ENCODE peak calls at places on chromosomes 1 and 21, in six cellular contexts. I is IMR-90, A is trophoblast cell, Y is mesendoderm, P is neuronal stem cell, H is H1. V is an unnamed sample.
A peak's percentile ranks its signal among the peaks of the same experiment; 100 is the strongest.

GRCh38 chr1:89499320-89499719 is 25.3 kb upstream of the LRRC8B start:
- DNase-seq in I (no peak), A (no peak), Y (no peak), H (no peak), P (no peak), V (no peak)

GRCh38 chr21:15749868-15750174 is 20.0 kb downstream of the USP25 start:
- DNase-seq in A (no peak), Y (no peak), I (peak; percentile 18), P (no peak), H (no peak), V (peak; percentile 38)

GRCh38 chr1:84156210-84156621 is 12.1 kb downstream of the PRKACB start:
- DNase-seq in H (no peak), A (no peak), Y (no peak), P (no peak), I (peak; percentile 90), V (peak; percentile 59)

GRCh38 chr21:41228492-41228891 is 60.5 kb downstream of the BACE2 start:
- DNase-seq in P (no peak), I (no peak), A (no peak), H (no peak), Y (no peak), V (no peak)

GRCh38 chr1:112614460-112615065 is 4.4 kb downstream of the ST7L start:
- DNase-seq in P (no peak), I (peak; percentile 64), Y (peak; percentile 59), H (no peak), A (peak; percentile 43), V (peak; percentile 75)

GRCh38 chr1:63731117-63732043 is 42.4 kb upstream of the ROR1 start:
- DNase-seq in H (no peak), I (peak; percentile 96), A (no peak), Y (peak; percentile 86), P (no peak), V (peak; percentile 98)

GRCh38 chr1:61852693-61853060 is 110.4 kb downstream of the PATJ start:
- DNase-seq in Y (no peak), H (no peak), I (no peak), A (no peak), P (no peak), V (no peak)

GRCh38 chr1:10399487-10399917 is 638 bp downstream of the PGD start:
- DNase-seq in H (no peak), A (no peak), P (no peak), I (peak; percentile 54), Y (no peak), V (peak; percentile 65)

GRCh38 chr1:20150969-20151368 is 11.8 kb downstream of the PLA2G2F start:
- DNase-seq in H (no peak), I (no peak), Y (no peak), A (no peak), P (no peak), V (no peak)

GRCh38 chr21:29092102-29092959 is 18.9 kb upstream of the CCT8 start:
- DNase-seq in P (no peak), A (no peak), Y (no peak), H (no peak), I (peak; percentile 73), V (peak; percentile 78)

GRCh38 chr1:11712285-11712684 is 20.8 kb downstream of the DRAXIN start:
- DNase-seq in A (no peak), Y (no peak), I (no peak), H (no peak), P (no peak), V (no peak)

GRCh38 chr1:64248065-64248464 is 44.6 kb downstream of the UBE2U start:
- DNase-seq in P (no peak), H (no peak), A (no peak), Y (peak; percentile 59), I (no peak), V (no peak)

DNA sequence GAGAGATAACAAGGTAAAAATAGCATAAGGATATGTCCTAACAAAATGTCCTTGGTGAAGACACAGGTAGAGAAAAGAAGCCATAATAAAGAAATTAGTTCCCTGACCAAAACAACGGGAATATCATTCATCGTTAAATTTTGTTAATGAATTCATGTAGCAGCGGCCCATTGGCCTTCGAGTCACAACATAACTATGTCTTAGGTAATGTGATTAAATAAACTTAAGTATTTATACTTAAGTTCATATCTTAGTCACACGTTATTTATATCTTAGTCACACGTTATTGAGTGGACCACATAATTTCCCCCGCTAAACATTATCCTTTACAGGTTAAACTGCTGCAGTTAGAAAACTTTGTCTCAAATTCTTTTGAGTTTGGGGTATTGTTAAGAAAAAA is 1.2 kb downstream of the NEXN start:
- DNase-seq in P (no peak), H (no peak), I (peak; percentile 91), Y (peak; percentile 14), A (peak; percentile 60), V (peak; percentile 82)
- H3K4me3 ChIP-seq in P (no peak overlapping the region), H (peak overlapping the region; percentile 92), I (peak overlapping the region; percentile 98), Y (no peak overlapping the region), A (no peak overlapping the region), V (peak overlapping the region; percentile 92)

DNA sequence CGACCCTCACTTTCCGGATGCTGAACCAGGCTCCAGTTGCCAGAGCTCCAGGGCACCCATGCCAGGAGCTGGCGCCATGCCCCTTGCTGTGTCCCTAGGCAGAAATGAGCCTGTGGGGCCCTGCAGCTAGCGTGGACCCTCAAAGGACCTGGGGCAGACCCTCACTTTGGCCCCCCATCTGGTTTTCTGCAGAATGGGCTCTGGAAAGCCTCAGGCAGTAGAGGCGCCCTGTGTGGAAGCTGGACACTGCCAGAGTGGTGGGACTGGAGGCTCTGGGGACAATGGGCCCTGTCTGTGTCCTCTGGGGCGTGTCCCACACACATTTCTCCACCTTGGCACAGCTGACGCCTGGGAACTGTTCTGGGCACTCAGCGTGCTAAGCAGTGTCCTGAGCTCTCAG is 6.3 kb upstream of the AURKAIP1 start:
- DNase-seq in I (no peak), A (no peak), P (no peak), Y (no peak), H (no peak), V (no peak)
- H2AK5ac ChIP-seq in I (no peak overlapping the region), A (no peak overlapping the region), P (no peak overlapping the region), Y (no peak overlapping the region), H (no peak overlapping the region), V (no peak overlapping the region)

GRCh38 chr1:38488162-38488898 is 371.2 kb downstream of the RRAGC start:
- DNase-seq in I (no peak), P (no peak), H (no peak), A (no peak), Y (no peak), V (no peak)
- H3K4me3 ChIP-seq in I (no peak overlapping the region), P (no peak overlapping the region), H (no peak overlapping the region), A (no peak overlapping the region), Y (no peak overlapping the region), V (no peak overlapping the region)

GRCh38 chr1:45583666-45584350 is at the start of gene NASP:
- DNase-seq in A (peak; percentile 83), H (no peak), Y (peak; percentile 93), I (peak; percentile 68), P (peak; percentile 92), V (peak; percentile 91)
- H2AK5ac ChIP-seq in A (peak within 1 kb of the TSS; percentile 98), H (peak within 1 kb of the TSS; percentile 97), Y (peak within 1 kb of the TSS; percentile 68), I (peak within 1 kb of the TSS; percentile 76), P (peak within 1 kb of the TSS; percentile 98), V (no peak within 1 kb of the TSS)